ENCODE peak calls at places on chromosomes 5 and 9, in five cellular contexts. One of them, this sample, is unnamed.

GRCh38 chr5:10329808-10330481 is 22.2 kb upstream of the CMBL start:
- DNase-seq in WTC11: no peak
- DNase-seq in Calu3: no peak
- DNase-seq in AG10803: peak
- DNase-seq in endothelial cell: no peak
- DNase-seq in this sample: peak

GRCh38 chr5:1765880-1766235 is 33.8 kb downstream of the MRPL36 start:
- DNase-seq in Calu3: no peak
- DNase-seq in endothelial cell: no peak
- DNase-seq in WTC11: no peak
- DNase-seq in AG10803: no peak
- DNase-seq in this sample: no peak

GRCh38 chr9:37903581-37903830 is 421 bp downstream of the SLC25A51 start:
- DNase-seq in endothelial cell: peak
- DNase-seq in WTC11: peak
- DNase-seq in AG10803: no peak
- DNase-seq in Calu3: peak
- DNase-seq in this sample: peak

GRCh38 chr5:50733737-50734136 is 67.3 kb downstream of the PARP8 start:
- DNase-seq in AG10803: no peak
- DNase-seq in endothelial cell: no peak
- DNase-seq in Calu3: no peak
- DNase-seq in WTC11: no peak
- DNase-seq in this sample: no peak

GRCh38 chr9:110255417-110256141 is 728 bp downstream of the TXN start:
- DNase-seq in endothelial cell: peak
- DNase-seq in AG10803: peak
- DNase-seq in Calu3: peak
- DNase-seq in WTC11: peak
- DNase-seq in this sample: peak

GRCh38 chr9:120659209-120659608 is 55.1 kb downstream of the MEGF9 start:
- DNase-seq in WTC11: no peak
- DNase-seq in endothelial cell: no peak
- DNase-seq in AG10803: no peak
- DNase-seq in Calu3: no peak
- DNase-seq in this sample: no peak

GRCh38 chr5:164335837-164336236 is 830.4 kb downstream of the MAT2B start:
- DNase-seq in AG10803: peak
- DNase-seq in Calu3: no peak
- DNase-seq in WTC11: no peak
- DNase-seq in endothelial cell: no peak
- DNase-seq in this sample: no peak

GRCh38 chr5:21711854-21712752 is 1141.0 kb downstream of the CDH12 start:
- DNase-seq in AG10803: no peak
- DNase-seq in WTC11: no peak
- DNase-seq in Calu3: no peak
- DNase-seq in endothelial cell: no peak
- DNase-seq in this sample: no peak

GRCh38 chr9:101387871-101388506 is 3.2 kb upstream of the BAAT start:
- DNase-seq in endothelial cell: no peak
- DNase-seq in AG10803: peak
- DNase-seq in Calu3: peak
- DNase-seq in WTC11: no peak
- DNase-seq in this sample: peak

GRCh38 chr5:167916706-167917105 is 374.7 kb upstream of the WWC1 start:
- DNase-seq in WTC11: no peak
- DNase-seq in endothelial cell: no peak
- DNase-seq in Calu3: no peak
- DNase-seq in AG10803: peak
- DNase-seq in this sample: no peak

GRCh38 chr5:138179277-138179857 is 455 bp downstream of the KIF20A start:
- DNase-seq in WTC11: peak
- DNase-seq in AG10803: no peak
- DNase-seq in Calu3: peak
- DNase-seq in endothelial cell: peak
- DNase-seq in this sample: no peak

GRCh38 chr5:36357391-36357790 is 55.7 kb upstream of the RANBP3L start:
- DNase-seq in WTC11: no peak
- DNase-seq in AG10803: peak
- DNase-seq in Calu3: no peak
- DNase-seq in endothelial cell: no peak
- DNase-seq in this sample: peak

GRCh38 chr5:120734033-120734432 is 269.9 kb downstream of the PRR16 start:
- DNase-seq in Calu3: no peak
- DNase-seq in endothelial cell: peak
- DNase-seq in WTC11: peak
- DNase-seq in AG10803: peak
- DNase-seq in this sample: no peak

GRCh38 chr5:7815757-7816534 is 35.0 kb downstream of the CFAP90 start:
- DNase-seq in Calu3: peak
- DNase-seq in endothelial cell: peak
- DNase-seq in AG10803: peak
- DNase-seq in WTC11: peak
- DNase-seq in this sample: peak

GRCh38 chr9:129720865-129721545 is 31.8 kb downstream of the PTGES start:
- DNase-seq in endothelial cell: no peak
- DNase-seq in AG10803: no peak
- DNase-seq in Calu3: no peak
- DNase-seq in WTC11: no peak
- DNase-seq in this sample: no peak

GRCh38 chr5:6540111-6540830 is 91.6 kb downstream of the UBE2QL1 start:
- DNase-seq in WTC11: no peak
- DNase-seq in endothelial cell: no peak
- DNase-seq in Calu3: no peak
- DNase-seq in AG10803: peak
- DNase-seq in this sample: peak

GRCh38 chr5:135242021-135242480 is 157.0 kb downstream of the MACROH2A1 start:
- DNase-seq in AG10803: peak
- DNase-seq in Calu3: no peak
- DNase-seq in WTC11: no peak
- DNase-seq in endothelial cell: no peak
- DNase-seq in this sample: peak

GRCh38 chr5:96432245-96433065 is 593 bp downstream of the PCSK1 start:
- DNase-seq in Calu3: no peak
- DNase-seq in AG10803: peak
- DNase-seq in WTC11: peak
- DNase-seq in endothelial cell: peak
- DNase-seq in this sample: no peak

GRCh38 chr5:78221964-78222451 is 72.5 kb downstream of the AP3B1 start:
- DNase-seq in Calu3: peak
- DNase-seq in WTC11: peak
- DNase-seq in AG10803: peak
- DNase-seq in endothelial cell: no peak
- DNase-seq in this sample: peak

GRCh38 chr5:175750476-175751080 is 92.7 kb downstream of the HRH2 start:
- DNase-seq in AG10803: no peak
- DNase-seq in Calu3: no peak
- DNase-seq in WTC11: no peak
- DNase-seq in endothelial cell: no peak
- DNase-seq in this sample: no peak

GRCh38 chr5:96402500-96402899 is 30.5 kb downstream of the PCSK1 start:
- DNase-seq in AG10803: no peak
- DNase-seq in WTC11: no peak
- DNase-seq in Calu3: no peak
- DNase-seq in endothelial cell: no peak
- DNase-seq in this sample: no peak

GRCh38 chr5:45038366-45038987 is 229.7 kb downstream of the MRPS30 start:
- DNase-seq in AG10803: peak
- DNase-seq in endothelial cell: peak
- DNase-seq in WTC11: no peak
- DNase-seq in Calu3: peak
- DNase-seq in this sample: no peak
- TF ChIP-seq CTCF in AG10803: peak
- TF ChIP-seq CTCF in endothelial cell: peak
- TF ChIP-seq CTCF in WTC11: peak
- TF ChIP-seq CTCF in Calu3: peak
- TF ChIP-seq CTCF in this sample: peak

DNA sequence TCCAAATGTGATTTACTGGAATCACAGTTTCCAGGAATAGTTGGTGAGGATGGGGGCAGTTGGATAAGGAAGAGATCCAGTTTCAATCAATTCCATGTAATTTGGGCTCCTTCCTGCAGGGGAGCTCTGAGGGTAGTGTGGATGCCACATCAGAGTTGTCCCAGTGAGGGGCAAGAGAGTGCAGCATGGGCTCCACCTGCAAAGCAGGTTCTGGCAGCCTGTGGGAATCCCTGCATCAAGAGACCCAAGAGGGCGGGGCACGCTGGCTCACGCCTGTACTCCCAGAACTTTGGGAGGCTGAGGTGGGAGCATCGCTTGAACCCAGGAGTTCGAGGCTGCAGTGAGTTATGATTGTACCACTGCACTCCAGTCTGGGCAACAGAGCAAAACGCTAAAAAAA is 188.5 kb downstream of the CACNA1B start:
- DNase-seq in endothelial cell: no peak
- DNase-seq in Calu3: no peak
- DNase-seq in AG10803: no peak
- DNase-seq in WTC11: peak
- DNase-seq in this sample: no peak
- TF ChIP-seq CTCF in endothelial cell: no peak
- TF ChIP-seq CTCF in Calu3: no peak
- TF ChIP-seq CTCF in AG10803: no peak
- TF ChIP-seq CTCF in WTC11: peak
- TF ChIP-seq CTCF in this sample: no peak

DNA sequence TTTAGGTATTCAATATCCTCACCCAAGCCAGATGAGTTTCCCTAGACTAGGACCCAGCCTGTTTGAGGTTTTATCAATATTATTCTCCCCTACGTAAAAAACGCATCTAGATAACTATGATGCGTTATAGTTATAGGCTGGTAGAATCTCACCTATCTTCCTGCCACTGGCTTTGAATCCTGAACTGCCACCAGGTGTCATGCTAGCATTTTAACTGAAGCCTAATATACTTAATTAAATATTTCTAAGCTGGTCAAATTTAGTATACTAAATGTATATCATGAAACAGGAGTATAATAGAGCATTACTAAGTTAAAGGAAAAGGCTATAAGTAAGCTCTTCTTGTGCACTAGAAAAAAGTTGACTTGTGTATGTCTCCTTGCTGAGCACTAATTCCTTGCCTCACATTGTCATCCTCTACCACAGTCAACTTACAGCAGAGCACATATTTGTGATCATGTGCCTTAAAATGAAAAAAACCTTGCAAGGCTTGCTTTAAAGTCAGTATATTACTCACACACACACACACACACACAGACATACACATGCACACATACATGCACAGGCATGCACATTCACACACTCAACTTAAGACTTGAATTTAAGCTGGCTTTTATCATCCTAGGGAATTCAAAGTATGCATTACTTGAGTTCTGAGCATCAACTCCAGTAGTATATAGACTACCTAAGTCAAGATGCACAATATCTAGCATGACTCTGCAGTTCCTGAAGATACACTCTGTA is 303.4 kb downstream of the ADGRV1 start:
- DNase-seq in Calu3: no peak
- DNase-seq in WTC11: no peak
- DNase-seq in AG10803: no peak
- DNase-seq in endothelial cell: no peak
- DNase-seq in this sample: no peak
- TF ChIP-seq CTCF in Calu3: peak
- TF ChIP-seq CTCF in WTC11: no peak
- TF ChIP-seq CTCF in AG10803: no peak
- TF ChIP-seq CTCF in endothelial cell: no peak
- TF ChIP-seq CTCF in this sample: peak

GRCh38 chr9:127973169-127974001 is 7.4 kb downstream of the EEIG1 start:
- DNase-seq in AG10803: no peak
- DNase-seq in WTC11: no peak
- DNase-seq in endothelial cell: no peak
- DNase-seq in Calu3: no peak
- DNase-seq in this sample: no peak
- TF ChIP-seq CTCF in AG10803: no peak
- TF ChIP-seq CTCF in WTC11: no peak
- TF ChIP-seq CTCF in endothelial cell: no peak
- TF ChIP-seq CTCF in Calu3: no peak
- TF ChIP-seq CTCF in this sample: no peak

GRCh38 chr9:92293452-92294296 is at the start of gene IARS1:
- DNase-seq in Calu3: peak
- DNase-seq in WTC11: peak
- DNase-seq in AG10803: peak
- DNase-seq in endothelial cell: peak
- DNase-seq in this sample: peak
- TF ChIP-seq CTCF in Calu3: no peak
- TF ChIP-seq CTCF in WTC11: no peak
- TF ChIP-seq CTCF in AG10803: peak
- TF ChIP-seq CTCF in endothelial cell: no peak
- TF ChIP-seq CTCF in this sample: peak

GRCh38 chr5:82799346-82800077 is 277.7 kb downstream of the TMEM167A start:
- DNase-seq in AG10803: peak
- DNase-seq in WTC11: no peak
- DNase-seq in Calu3: no peak
- DNase-seq in endothelial cell: no peak
- DNase-seq in this sample: no peak
- TF ChIP-seq CTCF in AG10803: no peak
- TF ChIP-seq CTCF in WTC11: no peak
- TF ChIP-seq CTCF in Calu3: no peak
- TF ChIP-seq CTCF in endothelial cell: peak
- TF ChIP-seq CTCF in this sample: peak

GRCh38 chr9:131478421-131478868 is 24.3 kb upstream of the POMT1 start:
- DNase-seq in WTC11: peak
- DNase-seq in endothelial cell: peak
- DNase-seq in Calu3: peak
- DNase-seq in AG10803: peak
- DNase-seq in this sample: no peak
- TF ChIP-seq CTCF in WTC11: peak
- TF ChIP-seq CTCF in endothelial cell: peak
- TF ChIP-seq CTCF in Calu3: no peak
- TF ChIP-seq CTCF in AG10803: peak
- TF ChIP-seq CTCF in this sample: peak

This sample was measured in HFFc6.